ENCODE peak calls at places on chromosomes 5 and 9, in eight cellular contexts. G is mesendoderm, V is fibroblast of lung, H is PC-3, U is GM23248, F is NT2/D1, J is mammary epithelial cell, A is neural progenitor cell. I is an unnamed sample.

GRCh38 chr5:151718653-151719052 is 31.9 kb upstream of the SPARC start:
- DNase-seq in V (peak), J (no peak), G (no peak), H (no peak), A (no peak), F (no peak), U (peak), I (no peak)

GRCh38 chr5:6475626-6476312 is 27.1 kb downstream of the UBE2QL1 start:
- DNase-seq in H (peak), F (no peak), V (no peak), A (peak), J (no peak), U (no peak), G (peak), I (no peak)

GRCh38 chr9:38141751-38142150 is 72.7 kb upstream of the SHB start:
- DNase-seq in H (peak), G (no peak), V (peak), A (no peak), U (peak), J (peak), F (no peak), I (peak)

GRCh38 chr5:73981696-73982095 is 355.7 kb downstream of the ARHGEF28 start:
- DNase-seq in G (no peak), A (no peak), V (no peak), H (no peak), U (no peak), J (no peak), F (no peak), I (no peak)

GRCh38 chr5:107782770-107783169 is 112.0 kb upstream of the EFNA5 start:
- DNase-seq in F (no peak), G (no peak), H (no peak), J (no peak), V (no peak), A (no peak), U (no peak), I (no peak)

GRCh38 chr9:124574944-124575343 is 67.7 kb upstream of the NR5A1 start:
- DNase-seq in U (peak), V (peak), G (no peak), A (no peak), F (no peak), J (peak), H (peak), I (peak)

GRCh38 chr5:128111818-128112448 is 28.4 kb downstream of the SLC12A2 start:
- DNase-seq in V (no peak), U (peak), G (no peak), A (no peak), J (peak), F (no peak), H (peak), I (no peak)

GRCh38 chr5:146947181-146947941 is 68.8 kb upstream of the PPP2R2B start:
- DNase-seq in F (peak), J (peak), U (peak), V (no peak), H (peak), G (peak), A (peak), I (no peak)

GRCh38 chr9:135075234-135076142 is 12.0 kb upstream of the OLFM1 start:
- DNase-seq in A (peak), V (no peak), U (peak), F (no peak), J (peak), G (peak), H (no peak), I (no peak)

GRCh38 chr5:106595864-106596263 is 1074.9 kb downstream of the EFNA5 start:
- DNase-seq in H (no peak), U (no peak), V (no peak), A (no peak), F (no peak), J (no peak), G (no peak), I (no peak)

GRCh38 chr9:129166962-129167557 is 11.0 kb downstream of the IER5L start:
- DNase-seq in G (peak), J (peak), F (no peak), A (no peak), U (peak), V (peak), H (peak), I (peak)

GRCh38 chr5:32805966-32806626 is 95.0 kb downstream of the NPR3 start:
- DNase-seq in U (peak), G (peak), V (peak), J (peak), A (no peak), H (peak), F (no peak), I (no peak)

GRCh38 chr9:3441197-3441816 is 84.5 kb downstream of the RFX3 start:
- DNase-seq in V (peak), H (peak), J (peak), G (peak), A (peak), U (peak), F (peak), I (no peak)

GRCh38 chr9:95409650-95410426 is 92.3 kb upstream of the FANCC start:
- DNase-seq in F (no peak), A (no peak), G (peak), U (peak), H (peak), J (peak), V (peak), I (no peak)

GRCh38 chr9:36191290-36191645 is 547 bp downstream of the CLTA start:
- DNase-seq in H (no peak), F (no peak), V (peak), U (peak), G (peak), A (peak), J (peak), I (no peak)

GRCh38 chr5:140114341-140115185 is 654 bp downstream of the PURA start:
- DNase-seq in F (no peak), V (peak), J (peak), U (peak), G (peak), A (peak), H (peak), I (no peak)

GRCh38 chr9:89879276-89879675 is 274.5 kb downstream of the GADD45G start:
- DNase-seq in V (no peak), U (no peak), G (no peak), J (no peak), H (no peak), A (no peak), F (no peak), I (no peak)

GRCh38 chr9:16410601-16411285 is 459.7 kb downstream of the BNC2 start:
- DNase-seq in A (no peak), F (no peak), G (no peak), J (peak), U (peak), V (no peak), H (no peak), I (no peak)

GRCh38 chr5:133882107-133882695 is 86.2 kb downstream of the C5orf15 start:
- DNase-seq in A (no peak), J (no peak), F (no peak), H (no peak), V (no peak), G (no peak), U (no peak), I (no peak)

GRCh38 chr9:14345586-14346237 is 31.8 kb upstream of the NFIB start:
- DNase-seq in J (no peak), V (no peak), F (no peak), G (no peak), U (no peak), A (peak), H (no peak), I (no peak)

GRCh38 chr9:14346301-14346721 is 32.4 kb upstream of the NFIB start:
- DNase-seq in A (peak), H (no peak), G (peak), V (no peak), F (no peak), J (no peak), U (no peak), I (no peak)

GRCh38 chr9:14343948-14344547 is 30.1 kb upstream of the NFIB start:
- DNase-seq in F (no peak), H (no peak), V (no peak), J (no peak), U (no peak), A (peak), G (no peak), I (no peak)

GRCh38 chr9:14343236-14343947 is 29.5 kb upstream of the NFIB start:
- DNase-seq in U (no peak), V (no peak), F (no peak), J (no peak), H (no peak), G (no peak), A (no peak), I (no peak)

GRCh38 chr9:14344846-14345585 is 31.1 kb upstream of the NFIB start:
- DNase-seq in H (no peak), G (peak), A (peak), J (no peak), F (no peak), U (no peak), V (no peak), I (no peak)
- H3K9ac ChIP-seq in H (no peak), G (peak), A (no peak), J (no peak), F (no peak), U (no peak), V (no peak), I (no peak)

GRCh38 chr5:95283022-95283615 is 1.8 kb downstream of the MCTP1 start:
- DNase-seq in A (peak), V (no peak), U (no peak), J (peak), H (no peak), G (peak), F (no peak), I (no peak)
- H3K4me3 ChIP-seq in A (peak), V (peak), U (no peak), J (peak), H (peak), G (no peak), F (peak), I (peak)

GRCh38 chr5:55063220-55063863 is 39.1 kb upstream of the GZMA start:
- DNase-seq in A (no peak), F (no peak), G (no peak), H (peak), V (no peak), J (peak), U (peak), I (no peak)

GRCh38 chr5:55062039-55062779 is 38.2 kb downstream of the GZMK start:
- DNase-seq in G (no peak), U (no peak), A (no peak), V (no peak), H (peak), F (no peak), J (no peak), I (no peak)

GRCh38 chr5:55064523-55064922 is 37.9 kb upstream of the GZMA start:
- DNase-seq in G (no peak), V (no peak), U (no peak), A (no peak), J (no peak), F (no peak), H (no peak), I (no peak)

GRCh38 chr5:55066278-55066677 is 36.2 kb upstream of the GZMA start:
- DNase-seq in V (no peak), F (no peak), U (no peak), H (no peak), A (no peak), G (no peak), J (no peak), I (no peak)

DNA sequence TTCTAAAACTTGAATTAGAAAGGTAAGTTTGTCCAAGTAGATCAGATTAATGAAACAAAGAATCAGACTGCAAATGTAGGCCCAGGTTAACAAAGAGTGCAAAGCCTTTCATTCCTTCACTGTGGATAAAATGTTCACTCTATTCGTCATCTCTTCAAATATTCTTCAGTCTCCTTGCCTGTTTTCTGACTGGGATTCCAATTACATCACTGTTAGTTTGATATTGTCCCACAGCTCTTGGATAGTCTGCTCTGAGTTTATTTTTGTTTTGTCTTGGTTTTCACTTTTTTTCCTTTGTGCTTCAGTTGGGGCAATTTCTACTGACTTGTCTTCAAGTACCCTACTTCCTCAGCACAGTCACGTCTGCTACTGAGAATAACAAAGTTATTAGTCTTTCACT is 38.5 kb upstream of the GZMA start:
- DNase-seq in G (no peak), H (no peak), V (no peak), J (no peak), U (peak), A (no peak), F (no peak), I (no peak)
- H3K9ac ChIP-seq in G (no peak), H (no peak), V (no peak), J (no peak), U (no peak), A (no peak), F (no peak), I (no peak)

GRCh38 chr9:93093081-93093448 is 3.0 kb upstream of the CARD19 start:
- DNase-seq in V (no peak), G (no peak), U (no peak), H (no peak), F (no peak), J (no peak), A (peak), I (no peak)
- H3K4me3 ChIP-seq in V (no peak), G (no peak), U (no peak), H (no peak), F (no peak), J (no peak), A (no peak), I (no peak)

GRCh38 chr9:137076636-137077009 is 694 bp upstream of the UAP1L1 start:
- DNase-seq in H (no peak), G (no peak), V (no peak), A (no peak), J (no peak), U (no peak), F (no peak), I (no peak)
- H3K9ac ChIP-seq in H (no peak), G (peak), V (no peak), A (no peak), J (no peak), U (peak), F (peak), I (no peak)

DNA sequence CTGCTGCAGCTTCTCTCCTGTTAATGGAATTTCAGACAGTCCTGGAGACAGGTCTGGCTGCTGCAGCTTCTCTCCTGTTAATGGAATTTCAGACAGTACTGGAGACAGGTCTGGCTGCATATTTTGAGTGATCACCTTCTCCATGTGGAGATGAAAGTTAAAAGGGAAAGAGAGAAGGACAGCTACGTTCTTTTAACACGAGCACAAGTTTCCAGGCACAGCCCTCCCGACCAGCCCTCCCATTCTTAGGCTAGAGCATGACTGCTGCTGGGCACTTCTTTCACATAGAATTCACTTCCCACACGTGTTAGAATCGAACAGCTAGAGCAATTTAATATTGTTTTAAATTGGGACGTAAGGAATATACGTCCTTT is 133.3 kb upstream of the DMRT1 start:
- DNase-seq in U (peak), F (no peak), A (no peak), V (no peak), G (peak), H (no peak), J (no peak), I (no peak)
- H3K4me3 ChIP-seq in U (peak), F (no peak), A (no peak), V (peak), G (no peak), H (peak), J (peak), I (peak)

GRCh38 chr9:120724757-120725156 is 10.5 kb upstream of the MEGF9 start:
- DNase-seq in J (no peak), V (no peak), A (no peak), F (no peak), U (no peak), H (no peak), G (no peak), I (no peak)

GRCh38 chr9:120718328-120718727 is 4.1 kb upstream of the MEGF9 start:
- DNase-seq in U (no peak), F (no peak), V (no peak), G (no peak), H (no peak), A (no peak), J (no peak), I (no peak)

GRCh38 chr9:120720404-120720803 is 6.1 kb upstream of the MEGF9 start:
- DNase-seq in V (no peak), U (no peak), A (no peak), J (no peak), G (no peak), F (no peak), H (no peak), I (no peak)

GRCh38 chr9:120726484-120726883 is 12.2 kb upstream of the MEGF9 start:
- DNase-seq in V (no peak), J (no peak), U (no peak), F (no peak), A (no peak), G (no peak), H (no peak), I (no peak)

DNA sequence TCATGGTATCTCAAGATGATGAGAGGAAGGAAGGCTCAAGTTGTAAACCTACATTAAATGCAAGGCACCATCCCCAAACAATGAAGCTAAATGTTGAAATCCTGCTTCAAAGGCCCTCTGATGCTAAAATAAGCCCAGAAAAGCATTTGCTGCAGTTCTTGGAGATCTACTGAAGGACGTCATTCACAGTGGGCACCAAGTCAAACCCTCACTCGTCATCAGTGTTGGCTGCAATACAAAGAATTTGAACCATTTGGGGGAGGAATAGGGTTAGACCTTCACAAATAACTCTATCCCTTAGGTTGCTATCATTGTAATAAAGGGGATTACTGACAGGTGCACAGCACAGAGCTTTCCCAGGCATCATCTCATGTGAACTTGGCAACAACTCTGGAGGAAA is 9.3 kb upstream of the MEGF9 start:
- DNase-seq in A (no peak), J (no peak), F (no peak), H (no peak), U (peak), V (peak), G (no peak), I (no peak)
- H3K9ac ChIP-seq in A (no peak), J (no peak), F (no peak), H (no peak), U (no peak), V (no peak), G (no peak), I (no peak)

GRCh38 chr5:72503888-72504491 is 3.2 kb downstream of the ZNF366 start:
- DNase-seq in G (peak), V (peak), A (no peak), H (peak), F (no peak), U (peak), J (no peak), I (no peak)
- H3K4me3 ChIP-seq in G (no peak), V (no peak), A (no peak), H (no peak), F (no peak), U (no peak), J (no peak), I (no peak)